ENCODE peak calls at places on chromosomes 13 and 19, in nine cellular contexts. One of them, this sample, is unnamed.

GRCh38 chr13:96817336-96817941 is 176.8 kb downstream of the OXGR1 start:
- DNase-seq in AG04450: no peak
- DNase-seq in breast epithelium: no peak
- DNase-seq in GM12865: peak; percentile 16
- DNase-seq in spleen: no peak
- DNase-seq in tibial nerve: no peak
- DNase-seq in foreskin fibroblast: peak; percentile 63
- DNase-seq in pancreas: no peak
- DNase-seq in transverse colon: no peak
- DNase-seq in this sample: no peak

GRCh38 chr13:109568273-109568900 is 218.0 kb downstream of the IRS2 start:
- DNase-seq in transverse colon: no peak
- DNase-seq in pancreas: no peak
- DNase-seq in spleen: no peak
- DNase-seq in tibial nerve: no peak
- DNase-seq in AG04450: no peak
- DNase-seq in foreskin fibroblast: peak; percentile 39
- DNase-seq in breast epithelium: no peak
- DNase-seq in GM12865: no peak
- DNase-seq in this sample: no peak

GRCh38 chr19:35166100-35167063 is 11.8 kb downstream of the FXYD5 start:
- DNase-seq in transverse colon: no peak
- DNase-seq in AG04450: no peak
- DNase-seq in foreskin fibroblast: no peak
- DNase-seq in GM12865: no peak
- DNase-seq in breast epithelium: no peak
- DNase-seq in pancreas: no peak
- DNase-seq in tibial nerve: no peak
- DNase-seq in spleen: no peak
- DNase-seq in this sample: no peak

GRCh38 chr13:103514188-103514587 is 448.0 kb upstream of the SLC10A2 start:
- DNase-seq in tibial nerve: no peak
- DNase-seq in pancreas: no peak
- DNase-seq in GM12865: no peak
- DNase-seq in AG04450: no peak
- DNase-seq in foreskin fibroblast: no peak
- DNase-seq in transverse colon: no peak
- DNase-seq in breast epithelium: no peak
- DNase-seq in spleen: no peak
- DNase-seq in this sample: no peak

GRCh38 chr19:30968841-30969399 is 380.3 kb downstream of the TSHZ3 start:
- DNase-seq in spleen: no peak
- DNase-seq in tibial nerve: no peak
- DNase-seq in transverse colon: no peak
- DNase-seq in breast epithelium: no peak
- DNase-seq in foreskin fibroblast: no peak
- DNase-seq in GM12865: no peak
- DNase-seq in pancreas: no peak
- DNase-seq in AG04450: no peak
- DNase-seq in this sample: peak; percentile 47

GRCh38 chr13:79626924-79627323 is 146.0 kb downstream of the NDFIP2 start:
- DNase-seq in spleen: no peak
- DNase-seq in pancreas: no peak
- DNase-seq in foreskin fibroblast: no peak
- DNase-seq in GM12865: no peak
- DNase-seq in AG04450: no peak
- DNase-seq in transverse colon: no peak
- DNase-seq in tibial nerve: no peak
- DNase-seq in breast epithelium: no peak
- DNase-seq in this sample: no peak

GRCh38 chr13:77250968-77251367 is 75.9 kb downstream of the MYCBP2 start:
- DNase-seq in GM12865: no peak
- DNase-seq in pancreas: no peak
- DNase-seq in spleen: no peak
- DNase-seq in tibial nerve: no peak
- DNase-seq in AG04450: no peak
- DNase-seq in transverse colon: no peak
- DNase-seq in foreskin fibroblast: no peak
- DNase-seq in breast epithelium: no peak
- DNase-seq in this sample: no peak

GRCh38 chr13:43364210-43365041 is 341.0 kb downstream of the DNAJC15 start:
- DNase-seq in tibial nerve: no peak
- DNase-seq in breast epithelium: no peak
- DNase-seq in spleen: no peak
- DNase-seq in transverse colon: no peak
- DNase-seq in GM12865: no peak
- DNase-seq in AG04450: peak; percentile 29
- DNase-seq in foreskin fibroblast: no peak
- DNase-seq in pancreas: no peak
- DNase-seq in this sample: no peak

GRCh38 chr19:54493967-54494585 is 8.6 kb upstream of the LAIR2 start:
- DNase-seq in foreskin fibroblast: no peak
- DNase-seq in GM12865: peak; percentile 20
- DNase-seq in AG04450: no peak
- DNase-seq in spleen: no peak
- DNase-seq in transverse colon: no peak
- DNase-seq in breast epithelium: no peak
- DNase-seq in pancreas: no peak
- DNase-seq in tibial nerve: no peak
- DNase-seq in this sample: no peak

GRCh38 chr19:40594251-40594650 is 6.9 kb upstream of the LTBP4 start:
- DNase-seq in breast epithelium: no peak
- DNase-seq in transverse colon: no peak
- DNase-seq in tibial nerve: no peak
- DNase-seq in spleen: no peak
- DNase-seq in pancreas: no peak
- DNase-seq in AG04450: no peak
- DNase-seq in GM12865: no peak
- DNase-seq in foreskin fibroblast: no peak
- DNase-seq in this sample: no peak
- H3K4me3 ChIP-seq in breast epithelium: no peak overlapping the region
- H3K4me3 ChIP-seq in transverse colon: no peak overlapping the region
- H3K4me3 ChIP-seq in tibial nerve: no peak overlapping the region
- H3K4me3 ChIP-seq in spleen: no peak overlapping the region
- H3K4me3 ChIP-seq in pancreas: no peak overlapping the region
- H3K4me3 ChIP-seq in AG04450: no peak overlapping the region
- H3K4me3 ChIP-seq in GM12865: no peak overlapping the region
- H3K4me3 ChIP-seq in foreskin fibroblast: no peak overlapping the region
- H3K4me3 ChIP-seq in this sample: no peak overlapping the region

GRCh38 chr13:51583469-51583874 is 790 bp upstream of the WDFY2 start:
- DNase-seq in pancreas: no peak
- DNase-seq in tibial nerve: no peak
- DNase-seq in transverse colon: no peak
- DNase-seq in GM12865: no peak
- DNase-seq in foreskin fibroblast: no peak
- DNase-seq in spleen: no peak
- DNase-seq in AG04450: no peak
- DNase-seq in breast epithelium: no peak
- DNase-seq in this sample: no peak

GRCh38 chr13:51585696-51586095 is 1.4 kb downstream of the WDFY2 start:
- DNase-seq in GM12865: peak; percentile 34
- DNase-seq in tibial nerve: no peak
- DNase-seq in pancreas: no peak
- DNase-seq in breast epithelium: no peak
- DNase-seq in foreskin fibroblast: peak; percentile 47
- DNase-seq in transverse colon: no peak
- DNase-seq in spleen: no peak
- DNase-seq in AG04450: no peak
- DNase-seq in this sample: no peak

GRCh38 chr13:51583875-51584730 is at the start of gene WDFY2:
- DNase-seq in foreskin fibroblast: peak; percentile 100
- DNase-seq in AG04450: peak; percentile 100
- DNase-seq in GM12865: peak; percentile 100
- DNase-seq in pancreas: peak; percentile 100
- DNase-seq in spleen: peak; percentile 100
- DNase-seq in breast epithelium: peak; percentile 99
- DNase-seq in transverse colon: peak; percentile 100
- DNase-seq in tibial nerve: peak; percentile 100
- DNase-seq in this sample: peak; percentile 99

GRCh38 chr13:51585234-51585672 is 991 bp downstream of the WDFY2 start:
- DNase-seq in pancreas: no peak
- DNase-seq in breast epithelium: no peak
- DNase-seq in GM12865: peak; percentile 18
- DNase-seq in spleen: no peak
- DNase-seq in tibial nerve: no peak
- DNase-seq in transverse colon: no peak
- DNase-seq in AG04450: no peak
- DNase-seq in foreskin fibroblast: peak; percentile 38
- DNase-seq in this sample: no peak

GRCh38 chr13:51584731-51585191 is 499 bp downstream of the WDFY2 start:
- DNase-seq in foreskin fibroblast: peak; percentile 68
- DNase-seq in breast epithelium: peak; percentile 60
- DNase-seq in transverse colon: peak; percentile 62
- DNase-seq in GM12865: peak; percentile 82
- DNase-seq in spleen: no peak
- DNase-seq in AG04450: no peak
- DNase-seq in tibial nerve: peak; percentile 32
- DNase-seq in pancreas: no peak
- DNase-seq in this sample: no peak
- TF ChIP-seq CTCF in foreskin fibroblast: no peak
- TF ChIP-seq CTCF in breast epithelium: no peak
- TF ChIP-seq CTCF in transverse colon: no peak
- TF ChIP-seq CTCF in GM12865: peak; percentile 3
- TF ChIP-seq CTCF in spleen: no peak
- TF ChIP-seq CTCF in AG04450: peak; percentile 11
- TF ChIP-seq CTCF in tibial nerve: no peak
- TF ChIP-seq CTCF in pancreas: no peak
- TF ChIP-seq CTCF in this sample: no peak

GRCh38 chr13:27966641-27967202 is 2.4 kb downstream of the CDX2 start:
- DNase-seq in foreskin fibroblast: no peak
- DNase-seq in GM12865: no peak
- DNase-seq in transverse colon: no peak
- DNase-seq in tibial nerve: no peak
- DNase-seq in AG04450: no peak
- DNase-seq in pancreas: no peak
- DNase-seq in breast epithelium: no peak
- DNase-seq in spleen: no peak
- DNase-seq in this sample: no peak
- H3K4me3 ChIP-seq in foreskin fibroblast: no peak overlapping the region
- H3K4me3 ChIP-seq in GM12865: no peak overlapping the region
- H3K4me3 ChIP-seq in transverse colon: peak overlapping the region; percentile 30
- H3K4me3 ChIP-seq in tibial nerve: no peak overlapping the region
- H3K4me3 ChIP-seq in AG04450: no peak overlapping the region
- H3K4me3 ChIP-seq in pancreas: peak overlapping the region; percentile 60
- H3K4me3 ChIP-seq in breast epithelium: no peak overlapping the region
- H3K4me3 ChIP-seq in spleen: peak overlapping the region; percentile 59
- H3K4me3 ChIP-seq in this sample: no peak overlapping the region

DNA sequence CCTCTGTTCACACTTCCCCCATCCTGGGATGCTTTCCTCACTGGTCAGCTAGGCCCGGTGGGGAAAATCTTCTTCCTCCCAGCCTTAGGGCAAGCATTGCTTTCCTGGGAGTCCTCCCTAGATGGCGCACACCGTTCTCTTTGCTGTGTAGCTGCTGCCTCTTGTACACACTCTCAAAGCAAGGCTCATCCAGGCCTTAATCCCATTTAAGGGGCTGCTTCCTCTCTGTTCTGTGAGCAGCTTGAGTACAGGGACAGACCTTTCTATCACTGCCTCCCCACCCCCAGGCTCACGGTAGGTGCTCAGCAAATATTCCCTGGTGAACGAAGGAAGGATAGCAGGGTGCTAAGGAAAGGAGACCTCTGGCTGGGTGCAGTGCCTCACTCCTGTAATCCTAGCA is 11.0 kb downstream of the SLC7A10 start:
- DNase-seq in GM12865: no peak
- DNase-seq in spleen: no peak
- DNase-seq in breast epithelium: no peak
- DNase-seq in tibial nerve: no peak
- DNase-seq in foreskin fibroblast: peak; percentile 43
- DNase-seq in pancreas: no peak
- DNase-seq in AG04450: no peak
- DNase-seq in transverse colon: no peak
- DNase-seq in this sample: no peak
- TF ChIP-seq CTCF in GM12865: no peak
- TF ChIP-seq CTCF in spleen: no peak
- TF ChIP-seq CTCF in breast epithelium: no peak
- TF ChIP-seq CTCF in tibial nerve: no peak
- TF ChIP-seq CTCF in foreskin fibroblast: peak; percentile 41
- TF ChIP-seq CTCF in pancreas: no peak
- TF ChIP-seq CTCF in AG04450: peak; percentile 43
- TF ChIP-seq CTCF in transverse colon: no peak
- TF ChIP-seq CTCF in this sample: peak; percentile 25

GRCh38 chr19:38700933-38701454 is 43.3 kb downstream of the CAPN12 start:
- DNase-seq in breast epithelium: no peak
- DNase-seq in GM12865: no peak
- DNase-seq in foreskin fibroblast: no peak
- DNase-seq in AG04450: no peak
- DNase-seq in spleen: no peak
- DNase-seq in pancreas: no peak
- DNase-seq in tibial nerve: no peak
- DNase-seq in transverse colon: no peak
- DNase-seq in this sample: no peak

GRCh38 chr19:38701455-38702063 is 42.7 kb downstream of the CAPN12 start:
- DNase-seq in GM12865: no peak
- DNase-seq in tibial nerve: no peak
- DNase-seq in pancreas: no peak
- DNase-seq in spleen: no peak
- DNase-seq in foreskin fibroblast: peak; percentile 48
- DNase-seq in transverse colon: peak; percentile 61
- DNase-seq in breast epithelium: no peak
- DNase-seq in AG04450: no peak
- DNase-seq in this sample: no peak

GRCh38 chr19:38699027-38699346 is 45.3 kb downstream of the CAPN12 start:
- DNase-seq in tibial nerve: no peak
- DNase-seq in GM12865: peak; percentile 29
- DNase-seq in AG04450: no peak
- DNase-seq in foreskin fibroblast: no peak
- DNase-seq in transverse colon: no peak
- DNase-seq in breast epithelium: no peak
- DNase-seq in spleen: no peak
- DNase-seq in pancreas: no peak
- DNase-seq in this sample: no peak

GRCh38 chr19:38699647-38700349 is 44.5 kb downstream of the CAPN12 start:
- DNase-seq in tibial nerve: no peak
- DNase-seq in breast epithelium: no peak
- DNase-seq in foreskin fibroblast: no peak
- DNase-seq in AG04450: no peak
- DNase-seq in GM12865: no peak
- DNase-seq in spleen: no peak
- DNase-seq in transverse colon: no peak
- DNase-seq in pancreas: no peak
- DNase-seq in this sample: no peak

GRCh38 chr19:38700350-38700932 is 43.8 kb downstream of the CAPN12 start:
- DNase-seq in foreskin fibroblast: no peak
- DNase-seq in breast epithelium: no peak
- DNase-seq in spleen: no peak
- DNase-seq in transverse colon: no peak
- DNase-seq in tibial nerve: no peak
- DNase-seq in pancreas: no peak
- DNase-seq in AG04450: no peak
- DNase-seq in GM12865: no peak
- DNase-seq in this sample: no peak
- H3K4me3 ChIP-seq in foreskin fibroblast: no peak overlapping the region
- H3K4me3 ChIP-seq in breast epithelium: no peak overlapping the region
- H3K4me3 ChIP-seq in spleen: no peak overlapping the region
- H3K4me3 ChIP-seq in transverse colon: no peak overlapping the region
- H3K4me3 ChIP-seq in tibial nerve: no peak overlapping the region
- H3K4me3 ChIP-seq in pancreas: no peak overlapping the region
- H3K4me3 ChIP-seq in AG04450: no peak overlapping the region
- H3K4me3 ChIP-seq in GM12865: no peak overlapping the region
- H3K4me3 ChIP-seq in this sample: no peak overlapping the region

This sample was measured in LNCaP clone FGC.